ENCODE peak calls at places on chromosomes 1 and 21, in ten cellular contexts. One of them, this sample, is unnamed.

GRCh38 chr21:14841511-14842472 is 223.0 kb downstream of the NRIP1 start:
- DNase-seq in pancreas: peak
- DNase-seq in brain microvascular endothelial cell: no peak
- DNase-seq in GM10248: no peak
- DNase-seq in AG04450: no peak
- DNase-seq in GM20000: no peak
- DNase-seq in cardiac fibroblast: no peak
- DNase-seq in H9: no peak
- DNase-seq in A549: no peak
- DNase-seq in nephron progenitor cell: no peak
- DNase-seq in this sample: no peak

GRCh38 chr1:244680667-244681066 is 27.7 kb downstream of the DESI2 start:
- DNase-seq in pancreas: no peak
- DNase-seq in brain microvascular endothelial cell: no peak
- DNase-seq in GM10248: no peak
- DNase-seq in AG04450: no peak
- DNase-seq in GM20000: no peak
- DNase-seq in cardiac fibroblast: peak
- DNase-seq in H9: no peak
- DNase-seq in A549: no peak
- DNase-seq in nephron progenitor cell: no peak
- DNase-seq in this sample: no peak

GRCh38 chr1:61081637-61082335 is 575 bp upstream of the NFIA start:
- DNase-seq in pancreas: peak
- DNase-seq in brain microvascular endothelial cell: no peak
- DNase-seq in GM10248: no peak
- DNase-seq in AG04450: no peak
- DNase-seq in GM20000: no peak
- DNase-seq in cardiac fibroblast: peak
- DNase-seq in H9: peak
- DNase-seq in A549: peak
- DNase-seq in nephron progenitor cell: peak
- DNase-seq in this sample: no peak

GRCh38 chr1:157371826-157372225 is 180.5 kb downstream of the FCRL5 start:
- DNase-seq in pancreas: no peak
- DNase-seq in brain microvascular endothelial cell: no peak
- DNase-seq in GM10248: no peak
- DNase-seq in AG04450: no peak
- DNase-seq in GM20000: no peak
- DNase-seq in cardiac fibroblast: no peak
- DNase-seq in H9: no peak
- DNase-seq in A549: no peak
- DNase-seq in nephron progenitor cell: no peak
- DNase-seq in this sample: no peak

GRCh38 chr1:21673277-21673780 is 4.2 kb upstream of the RAP1GAP start:
- DNase-seq in pancreas: no peak
- DNase-seq in brain microvascular endothelial cell: peak
- DNase-seq in GM10248: no peak
- DNase-seq in AG04450: no peak
- DNase-seq in GM20000: no peak
- DNase-seq in cardiac fibroblast: peak
- DNase-seq in H9: peak
- DNase-seq in A549: no peak
- DNase-seq in nephron progenitor cell: no peak
- DNase-seq in this sample: peak

GRCh38 chr1:153312569-153313186 is at the start of gene PGLYRP3:
- DNase-seq in pancreas: no peak
- DNase-seq in brain microvascular endothelial cell: no peak
- DNase-seq in GM10248: no peak
- DNase-seq in AG04450: no peak
- DNase-seq in GM20000: no peak
- DNase-seq in cardiac fibroblast: no peak
- DNase-seq in H9: peak
- DNase-seq in A549: no peak
- DNase-seq in nephron progenitor cell: no peak
- DNase-seq in this sample: no peak

GRCh38 chr1:191839891-191840290 is 318.4 kb upstream of the RGS18 start:
- DNase-seq in pancreas: no peak
- DNase-seq in brain microvascular endothelial cell: peak
- DNase-seq in GM10248: no peak
- DNase-seq in AG04450: peak
- DNase-seq in GM20000: no peak
- DNase-seq in cardiac fibroblast: peak
- DNase-seq in H9: no peak
- DNase-seq in A549: no peak
- DNase-seq in nephron progenitor cell: no peak
- DNase-seq in this sample: no peak

GRCh38 chr21:26846036-26846931 is 1.1 kb upstream of the ADAMTS1 start:
- DNase-seq in pancreas: peak
- DNase-seq in brain microvascular endothelial cell: peak
- DNase-seq in GM10248: no peak
- DNase-seq in AG04450: no peak
- DNase-seq in GM20000: no peak
- DNase-seq in cardiac fibroblast: peak
- DNase-seq in H9: peak
- DNase-seq in A549: no peak
- DNase-seq in nephron progenitor cell: peak
- DNase-seq in this sample: no peak

GRCh38 chr1:17768651-17769241 is 13.6 kb downstream of the ACTL8 start:
- DNase-seq in pancreas: no peak
- DNase-seq in brain microvascular endothelial cell: peak
- DNase-seq in GM10248: no peak
- DNase-seq in AG04450: peak
- DNase-seq in GM20000: no peak
- DNase-seq in cardiac fibroblast: peak
- DNase-seq in H9: no peak
- DNase-seq in A549: peak
- DNase-seq in nephron progenitor cell: no peak
- DNase-seq in this sample: no peak

GRCh38 chr1:21069549-21069948 is 107.1 kb downstream of the EIF4G3 start:
- DNase-seq in pancreas: no peak
- DNase-seq in brain microvascular endothelial cell: peak
- DNase-seq in GM10248: no peak
- DNase-seq in AG04450: peak
- DNase-seq in GM20000: no peak
- DNase-seq in cardiac fibroblast: peak
- DNase-seq in H9: no peak
- DNase-seq in A549: no peak
- DNase-seq in nephron progenitor cell: no peak
- DNase-seq in this sample: no peak

GRCh38 chr1:115412286-115412685 is 74.2 kb upstream of the NGF start:
- DNase-seq in pancreas: no peak
- DNase-seq in brain microvascular endothelial cell: no peak
- DNase-seq in GM10248: no peak
- DNase-seq in AG04450: no peak
- DNase-seq in GM20000: no peak
- DNase-seq in cardiac fibroblast: peak
- DNase-seq in H9: no peak
- DNase-seq in A549: no peak
- DNase-seq in nephron progenitor cell: no peak
- DNase-seq in this sample: no peak

GRCh38 chr1:119008483-119009299 is 20.5 kb upstream of the TBX15 start:
- DNase-seq in pancreas: no peak
- DNase-seq in brain microvascular endothelial cell: peak
- DNase-seq in GM10248: peak
- DNase-seq in AG04450: peak
- DNase-seq in GM20000: peak
- DNase-seq in cardiac fibroblast: peak
- DNase-seq in H9: peak
- DNase-seq in A549: peak
- DNase-seq in nephron progenitor cell: no peak
- DNase-seq in this sample: peak

GRCh38 chr1:64171797-64172281 is 31.6 kb upstream of the UBE2U start:
- DNase-seq in pancreas: no peak
- DNase-seq in brain microvascular endothelial cell: peak
- DNase-seq in GM10248: no peak
- DNase-seq in AG04450: no peak
- DNase-seq in GM20000: no peak
- DNase-seq in cardiac fibroblast: peak
- DNase-seq in H9: no peak
- DNase-seq in A549: peak
- DNase-seq in nephron progenitor cell: no peak
- DNase-seq in this sample: no peak

GRCh38 chr1:160726498-160727391 is 12.3 kb upstream of the SLAMF7 start:
- DNase-seq in pancreas: no peak
- DNase-seq in brain microvascular endothelial cell: peak
- DNase-seq in GM10248: peak
- DNase-seq in AG04450: peak
- DNase-seq in GM20000: peak
- DNase-seq in cardiac fibroblast: peak
- DNase-seq in H9: peak
- DNase-seq in A549: peak
- DNase-seq in nephron progenitor cell: peak
- DNase-seq in this sample: peak

DNA sequence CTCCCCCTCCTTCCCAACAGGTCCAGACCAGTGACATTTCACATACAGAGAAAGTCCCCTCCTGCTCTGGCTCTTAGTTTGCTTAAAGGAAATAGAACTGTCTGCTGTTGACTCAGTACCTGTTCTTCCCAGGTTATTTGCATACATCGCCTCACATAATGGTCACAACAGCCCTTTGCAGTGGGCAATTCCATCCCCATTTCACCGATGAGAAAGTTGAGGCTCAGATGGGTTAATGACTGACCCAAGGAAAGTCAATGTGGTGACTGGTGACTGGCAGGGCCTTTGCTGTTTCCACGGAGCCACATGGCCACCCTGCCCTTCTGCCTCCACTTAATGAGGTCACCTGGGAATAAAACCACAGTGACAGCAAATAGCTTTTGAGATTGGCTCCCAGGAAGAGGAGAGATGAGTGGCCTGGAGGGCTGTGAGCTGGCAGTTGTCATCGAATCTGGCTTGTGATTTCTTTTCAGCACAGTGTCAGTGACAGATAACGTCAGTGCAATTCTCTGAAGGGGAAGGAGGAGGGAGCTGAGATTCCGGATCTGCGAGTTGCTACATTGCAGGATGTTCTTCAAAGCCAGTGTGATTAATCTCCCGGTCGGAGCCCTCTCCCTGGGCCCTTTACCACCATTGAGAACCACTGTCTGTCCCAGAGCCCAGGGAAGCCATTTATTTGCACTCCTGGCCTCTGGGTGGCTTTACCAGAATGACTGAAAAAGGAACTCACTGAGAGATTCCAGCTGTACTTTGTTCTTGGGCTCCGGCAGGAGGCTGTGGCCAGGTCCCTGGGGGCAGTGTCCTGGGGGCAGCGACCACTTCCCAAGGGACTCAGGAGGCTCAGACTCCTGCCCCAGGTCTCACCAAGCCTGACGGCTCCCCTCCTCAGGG is 117.1 kb downstream of the CNIH3 start:
- DNase-seq in pancreas: no peak
- DNase-seq in brain microvascular endothelial cell: peak
- DNase-seq in GM10248: peak
- DNase-seq in AG04450: no peak
- DNase-seq in GM20000: peak
- DNase-seq in cardiac fibroblast: peak
- DNase-seq in H9: no peak
- DNase-seq in A549: no peak
- DNase-seq in nephron progenitor cell: no peak
- DNase-seq in this sample: peak
- TF ChIP-seq CTCF in pancreas: no peak
- TF ChIP-seq CTCF in brain microvascular endothelial cell: no peak
- TF ChIP-seq CTCF in GM10248: no peak
- TF ChIP-seq CTCF in AG04450: no peak
- TF ChIP-seq CTCF in GM20000: no peak
- TF ChIP-seq CTCF in cardiac fibroblast: no peak
- TF ChIP-seq CTCF in H9: no peak
- TF ChIP-seq CTCF in A549: no peak
- TF ChIP-seq CTCF in nephron progenitor cell: no peak
- TF ChIP-seq CTCF in this sample: no peak

GRCh38 chr1:55284856-55285255 is 69.7 kb upstream of the USP24 start:
- DNase-seq in pancreas: no peak
- DNase-seq in brain microvascular endothelial cell: peak
- DNase-seq in GM10248: no peak
- DNase-seq in AG04450: peak
- DNase-seq in GM20000: peak
- DNase-seq in cardiac fibroblast: peak
- DNase-seq in H9: no peak
- DNase-seq in A549: peak
- DNase-seq in nephron progenitor cell: peak
- DNase-seq in this sample: no peak
- TF ChIP-seq CTCF in pancreas: no peak
- TF ChIP-seq CTCF in brain microvascular endothelial cell: peak
- TF ChIP-seq CTCF in GM10248: peak
- TF ChIP-seq CTCF in AG04450: peak
- TF ChIP-seq CTCF in GM20000: peak
- TF ChIP-seq CTCF in cardiac fibroblast: peak
- TF ChIP-seq CTCF in H9: peak
- TF ChIP-seq CTCF in A549: peak
- TF ChIP-seq CTCF in nephron progenitor cell: peak
- TF ChIP-seq CTCF in this sample: peak

GRCh38 chr1:48688102-48688760 is 88.5 kb downstream of the BEND5 start:
- DNase-seq in pancreas: no peak
- DNase-seq in brain microvascular endothelial cell: no peak
- DNase-seq in GM10248: no peak
- DNase-seq in AG04450: no peak
- DNase-seq in GM20000: no peak
- DNase-seq in cardiac fibroblast: no peak
- DNase-seq in H9: no peak
- DNase-seq in A549: peak
- DNase-seq in nephron progenitor cell: no peak
- DNase-seq in this sample: peak
- TF ChIP-seq CTCF in pancreas: no peak
- TF ChIP-seq CTCF in brain microvascular endothelial cell: peak
- TF ChIP-seq CTCF in GM10248: peak
- TF ChIP-seq CTCF in AG04450: peak
- TF ChIP-seq CTCF in GM20000: no peak
- TF ChIP-seq CTCF in cardiac fibroblast: peak
- TF ChIP-seq CTCF in H9: peak
- TF ChIP-seq CTCF in A549: no peak
- TF ChIP-seq CTCF in nephron progenitor cell: peak
- TF ChIP-seq CTCF in this sample: peak

DNA sequence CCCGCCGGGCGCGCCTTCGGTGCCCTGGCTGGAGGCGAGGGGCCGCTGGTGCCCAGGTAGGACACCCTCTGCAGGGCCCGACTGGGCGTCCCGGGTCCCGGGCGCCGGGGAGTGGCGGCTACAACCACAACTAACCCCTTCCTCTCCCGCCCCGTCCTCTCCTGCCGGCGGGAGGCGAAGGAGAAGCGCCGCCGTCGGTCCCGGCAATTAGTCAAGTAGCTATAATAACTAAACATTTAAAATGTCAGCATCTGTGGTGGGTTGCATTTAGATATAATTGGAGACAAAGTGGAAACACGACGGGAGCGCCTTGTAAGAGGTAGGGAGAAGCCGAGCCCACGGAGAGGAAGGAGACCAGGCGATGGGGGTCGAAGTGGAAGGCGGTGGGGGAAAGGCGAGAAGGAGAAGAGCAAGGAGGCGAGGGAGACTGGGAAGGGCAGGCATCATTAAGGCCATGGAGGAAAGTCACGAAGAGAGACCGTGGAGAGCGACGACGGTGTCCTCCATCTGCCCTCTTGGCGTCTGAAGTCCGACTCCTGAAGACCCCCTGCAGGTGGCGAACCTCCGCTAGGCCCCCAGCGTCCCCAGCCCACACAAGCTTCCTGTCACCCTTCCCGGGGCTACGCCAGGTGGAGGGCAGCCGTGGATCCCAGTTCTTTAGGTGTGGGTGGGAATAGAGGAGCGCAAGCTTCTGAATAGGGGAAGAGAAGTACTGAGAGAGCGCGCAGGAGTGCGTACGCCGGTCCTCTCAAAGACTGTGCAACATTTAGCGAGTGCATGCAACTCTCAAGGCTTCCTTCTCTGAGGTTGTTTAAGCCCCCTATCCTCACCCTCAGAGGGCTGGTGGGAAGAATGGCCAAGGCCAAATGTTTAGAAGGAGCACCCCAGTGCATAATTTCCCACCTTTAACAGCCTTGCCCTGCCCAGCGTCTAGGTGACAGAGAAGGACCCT is 1.6 kb downstream of the CNIH3 start:
- DNase-seq in pancreas: no peak
- DNase-seq in brain microvascular endothelial cell: no peak
- DNase-seq in GM10248: no peak
- DNase-seq in AG04450: no peak
- DNase-seq in GM20000: no peak
- DNase-seq in cardiac fibroblast: no peak
- DNase-seq in H9: no peak
- DNase-seq in A549: no peak
- DNase-seq in nephron progenitor cell: peak
- DNase-seq in this sample: peak
- TF ChIP-seq CTCF in pancreas: no peak
- TF ChIP-seq CTCF in brain microvascular endothelial cell: no peak
- TF ChIP-seq CTCF in GM10248: no peak
- TF ChIP-seq CTCF in AG04450: no peak
- TF ChIP-seq CTCF in GM20000: no peak
- TF ChIP-seq CTCF in cardiac fibroblast: no peak
- TF ChIP-seq CTCF in H9: no peak
- TF ChIP-seq CTCF in A549: no peak
- TF ChIP-seq CTCF in nephron progenitor cell: no peak
- TF ChIP-seq CTCF in this sample: no peak

This sample was measured in GM13977.